ENCODE peak calls at places on chromosomes 12 and 14, in four cellular contexts. N is esophagus squamous epithelium, B is colonic mucosa, V is psoas muscle. S is an unnamed sample.

GRCh38 chr14:90642239-90642717 is 174.0 kb downstream of the TTC7B start:
- DNase-seq in V (no peak), N (no peak), B (no peak), S (no peak)

GRCh38 chr14:104864267-104865068 is 600 bp upstream of the CEP170B start:
- DNase-seq in N (no peak), V (peak), B (peak), S (no peak)

GRCh38 chr14:90301580-90302181 is 30.1 kb downstream of the NRDE2 start:
- DNase-seq in B (no peak), V (no peak), N (no peak), S (no peak)

GRCh38 chr12:122145505-122146330 is 28.3 kb downstream of the IL31 start:
- DNase-seq in B (no peak), V (no peak), N (no peak), S (no peak)

GRCh38 chr12:103924761-103925641 is 5.2 kb upstream of the HSP90B1 start:
- DNase-seq in N (no peak), V (no peak), B (no peak), S (no peak)

GRCh38 chr14:85315891-85316290 is 214.1 kb upstream of the FLRT2 start:
- DNase-seq in V (no peak), N (no peak), B (no peak), S (no peak)

GRCh38 chr12:15706010-15706676 is 83.0 kb downstream of the EPS8 start:
- DNase-seq in N (no peak), V (no peak), B (peak), S (no peak)

GRCh38 chr12:104137175-104137901 is 672 bp downstream of the NFYB start:
- DNase-seq in V (peak), N (no peak), B (peak), S (no peak)

GRCh38 chr14:91349481-91350074 is 68.0 kb downstream of the CCDC88C start:
- DNase-seq in V (no peak), N (no peak), B (no peak), S (no peak)

GRCh38 chr14:98984719-98985041 is 287.3 kb downstream of the BCL11B start:
- DNase-seq in V (no peak), B (peak), N (no peak), S (no peak)

GRCh38 chr12:132140918-132141841 is 2.9 kb downstream of the DDX51 start:
- DNase-seq in B (no peak), N (no peak), V (no peak), S (no peak)

GRCh38 chr14:76957224-76957881 is 71.2 kb downstream of the IRF2BPL start:
- DNase-seq in V (no peak), B (no peak), N (no peak), S (no peak)

GRCh38 chr14:64721391-64721791 is 17.2 kb downstream of the PLEKHG3 start:
- DNase-seq in V (peak), N (no peak), B (peak), S (peak)

GRCh38 chr14:95499354-95499750 is 17.1 kb downstream of the SYNE3 start:
- DNase-seq in N (no peak), V (no peak), B (no peak), S (no peak)

GRCh38 chr12:106723416-106723815 is 51.1 kb upstream of the RIC8B start:
- DNase-seq in N (no peak), B (no peak), V (no peak), S (no peak)

GRCh38 chr14:61116369-61116768 is 135.3 kb downstream of the SLC38A6 start:
- DNase-seq in B (no peak), N (no peak), V (peak), S (no peak)

GRCh38 chr14:61342486-61342885 is 21.1 kb downstream of the PRKCH start:
- DNase-seq in N (no peak), V (no peak), B (no peak), S (no peak)

GRCh38 chr12:68237523-68238070 is 12.0 kb upstream of the IL26 start:
- DNase-seq in N (no peak), V (no peak), B (no peak), S (no peak)

GRCh38 chr14:101480022-101480746 is 81.1 kb upstream of the DIO3 start:
- DNase-seq in V (no peak), N (no peak), B (peak), S (peak)

GRCh38 chr14:76876076-76876475 is 49.9 kb downstream of the LRRC74A start:
- DNase-seq in N (no peak), V (no peak), B (peak), S (no peak)

GRCh38 chr12:21566223-21566906 is 38.3 kb downstream of the GYS2 start:
- DNase-seq in V (no peak), B (no peak), N (no peak), S (no peak)

GRCh38 chr12:104790296-104791125 is 167.6 kb downstream of the SLC41A2 start:
- DNase-seq in N (no peak), V (peak), B (peak), S (peak)

GRCh38 chr14:92463141-92463540 is 50.4 kb upstream of the RIN3 start:
- DNase-seq in B (no peak), N (no peak), V (no peak), S (no peak)

GRCh38 chr14:56119221-56119967 is 1.2 kb downstream of the PELI2 start:
- DNase-seq in V (peak), B (peak), N (no peak), S (peak)

GRCh38 chr12:59085680-59086079 is 165.4 kb upstream of the LRIG3 start:
- DNase-seq in B (no peak), N (no peak), V (no peak), S (no peak)

GRCh38 chr12:20367731-20368652 is at the start of gene PDE3A:
- DNase-seq in V (peak), B (peak), N (no peak), S (peak)

GRCh38 chr14:102125546-102125945 is 14.2 kb upstream of the WDR20 start:
- DNase-seq in V (no peak), B (no peak), N (no peak), S (no peak)

GRCh38 chr12:113409462-113410124 is 5.9 kb upstream of the SDS start:
- DNase-seq in V (no peak), B (no peak), N (no peak), S (no peak)

GRCh38 chr12:27623645-27624044 is 72.6 kb upstream of the REP15 start:
- DNase-seq in N (no peak), V (no peak), B (no peak), S (no peak)

GRCh38 chr12:101792046-101792931 is 38.5 kb downstream of the GNPTAB start:
- DNase-seq in V (no peak), N (no peak), B (no peak), S (no peak)

GRCh38 chr12:132064641-132065040 is 79.5 kb downstream of the DDX51 start:
- DNase-seq in V (no peak), B (no peak), N (no peak), S (no peak)

GRCh38 chr12:278046-278445 is 15.4 kb upstream of the SLC6A13 start:
- DNase-seq in V (no peak), B (no peak), N (no peak), S (no peak)

GRCh38 chr12:24742378-24742777 is 206.5 kb downstream of the BCAT1 start:
- DNase-seq in N (no peak), V (peak), B (peak), S (no peak)

GRCh38 chr12:40989785-40990184 is 198.3 kb upstream of the PDZRN4 start:
- DNase-seq in B (no peak), N (no peak), V (no peak), S (no peak)

GRCh38 chr12:96094201-96094600 is 58.8 kb upstream of the LTA4H start:
- DNase-seq in N (no peak), V (no peak), B (no peak), S (no peak)

GRCh38 chr12:96368233-96368632 is 32.0 kb downstream of the CDK17 start:
- DNase-seq in B (no peak), V (no peak), N (no peak), S (no peak)

GRCh38 chr12:93441111-93441616 is 583 bp downstream of the UBE2N start:
- DNase-seq in V (peak), B (peak), N (no peak), S (no peak)

GRCh38 chr14:80933282-80933681 is 8.3 kb downstream of the CEP128 start:
- DNase-seq in B (no peak), N (no peak), V (no peak), S (no peak)

GRCh38 chr14:80231732-80232131 is 20.4 kb upstream of the DIO2 start:
- DNase-seq in N (no peak), B (no peak), V (no peak), S (no peak)

GRCh38 chr14:64671591-64671990 is 32.6 kb upstream of the PLEKHG3 start:
- DNase-seq in B (no peak), N (no peak), V (no peak), S (no peak)

DNA sequence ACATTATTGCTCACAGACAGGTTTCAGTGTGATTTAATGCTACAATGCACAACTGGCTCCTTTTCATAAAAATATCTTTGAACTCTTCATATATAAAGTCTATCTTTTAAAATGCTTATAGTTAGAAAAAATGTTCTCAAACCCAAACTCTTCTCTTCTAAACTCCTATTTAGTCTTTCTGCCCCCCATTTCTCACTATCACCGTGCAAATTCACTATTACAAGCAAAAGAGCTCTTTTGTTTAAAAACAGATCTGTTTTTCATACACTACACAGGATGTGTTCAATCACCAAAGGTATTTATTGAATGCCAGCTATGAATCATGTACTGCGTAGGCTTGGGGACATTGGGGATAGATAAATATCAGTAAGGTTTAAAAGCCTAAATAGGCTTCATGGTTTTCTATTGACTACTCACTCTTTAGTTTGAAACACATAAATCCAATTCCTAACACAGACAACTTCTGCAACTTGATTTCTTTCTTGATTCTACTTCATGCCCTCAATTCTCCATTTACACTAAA is 692.3 kb downstream of the C12orf50 start:
- DNase-seq in V (no peak), B (no peak), N (no peak), S (no peak)
- H3K27ac ChIP-seq in V (no peak), B (no peak), N (no peak), S (no peak)

GRCh38 chr14:50106178-50106577 is 10.2 kb downstream of the VCPKMT start:
- DNase-seq in B (no peak), N (no peak), V (no peak), S (no peak)

GRCh38 chr14:50107850-50108249 is 8.5 kb downstream of the VCPKMT start:
- DNase-seq in N (no peak), V (no peak), B (no peak), S (no peak)

GRCh38 chr14:50110323-50111037 is 5.9 kb downstream of the VCPKMT start:
- DNase-seq in V (no peak), N (no peak), B (no peak), S (no peak)

GRCh38 chr14:50113381-50113811 is 3.0 kb downstream of the VCPKMT start:
- DNase-seq in B (no peak), V (no peak), N (no peak), S (no peak)

DNA sequence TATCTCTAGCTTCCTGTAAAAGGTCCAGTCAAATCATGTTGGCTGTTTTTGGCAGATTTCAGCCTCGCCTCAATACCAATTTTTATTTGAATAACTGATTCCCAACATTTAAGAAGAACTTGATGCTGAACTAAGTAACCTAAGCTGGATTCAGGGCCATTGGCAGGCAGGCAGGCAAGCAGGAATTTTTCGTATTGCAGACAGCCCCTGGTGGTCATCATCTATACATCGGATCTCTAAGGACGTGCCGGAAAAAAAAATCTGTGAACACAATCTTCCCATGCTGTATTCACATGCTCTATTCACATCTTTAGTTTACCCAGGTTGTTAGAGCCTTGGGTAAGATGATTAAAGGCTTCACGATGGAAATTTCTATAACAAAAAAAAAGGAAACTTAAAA is 7.0 kb downstream of the VCPKMT start:
- DNase-seq in B (no peak), N (no peak), V (no peak), S (no peak)
- TF ChIP-seq CTCF in B (no peak), N (no peak), V (no peak), S (no peak)

GRCh38 chr14:23174266-23174665 is 9.2 kb downstream of the SLC7A8 start:
- DNase-seq in N (no peak), B (no peak), V (no peak), S (no peak)

GRCh38 chr14:23172572-23172971 is 10.9 kb downstream of the SLC7A8 start:
- DNase-seq in B (no peak), N (no peak), V (no peak), S (no peak)

GRCh38 chr14:23172096-23172495 is 11.4 kb downstream of the SLC7A8 start:
- DNase-seq in N (no peak), V (no peak), B (no peak), S (no peak)

GRCh38 chr14:23173796-23174195 is 9.7 kb downstream of the SLC7A8 start:
- DNase-seq in B (no peak), N (no peak), V (no peak), S (no peak)

GRCh38 chr14:23173039-23173438 is 10.4 kb downstream of the SLC7A8 start:
- DNase-seq in V (no peak), B (no peak), N (no peak), S (no peak)
- H3K27ac ChIP-seq in V (no peak), B (no peak), N (no peak), S (no peak)

DNA sequence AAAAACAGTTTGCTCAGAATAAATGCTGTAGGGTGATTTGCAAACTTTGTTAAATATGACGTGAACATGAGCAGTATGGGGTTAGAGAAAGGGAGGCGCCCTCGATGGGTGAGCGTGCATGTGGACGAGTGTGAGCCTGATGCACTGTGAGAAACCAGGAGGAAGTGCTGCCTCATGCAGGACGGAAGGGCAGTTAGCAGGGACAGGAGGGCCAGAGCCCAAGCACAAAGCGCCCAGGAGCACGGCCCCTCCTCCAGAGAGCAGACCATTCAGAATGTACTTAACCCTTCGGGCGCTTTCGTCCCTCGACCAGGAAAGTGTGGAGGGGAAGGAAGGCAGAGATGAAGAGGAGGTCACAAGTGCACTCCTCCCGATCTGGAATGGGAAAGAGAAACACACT is 44.9 kb downstream of the TCHP start:
- DNase-seq in N (no peak), B (no peak), V (no peak), S (no peak)
- TF ChIP-seq CTCF in N (no peak), B (no peak), V (no peak), S (no peak)

GRCh38 chr14:66360526-66360925 is 125.6 kb upstream of the CCDC196 start:
- DNase-seq in V (no peak), B (no peak), N (no peak), S (no peak)

GRCh38 chr14:66361013-66361412 is 125.2 kb upstream of the CCDC196 start:
- DNase-seq in B (no peak), V (no peak), N (no peak), S (no peak)

GRCh38 chr14:66359500-66359899 is 126.7 kb upstream of the CCDC196 start:
- DNase-seq in V (no peak), B (no peak), N (no peak), S (no peak)

GRCh38 chr14:66369157-66369706 is 116.9 kb upstream of the CCDC196 start:
- DNase-seq in V (no peak), N (no peak), B (peak), S (no peak)

GRCh38 chr14:66365388-66365787 is 120.8 kb upstream of the CCDC196 start:
- DNase-seq in N (no peak), V (no peak), B (no peak), S (no peak)
- H3K27ac ChIP-seq in N (no peak), V (no peak), B (no peak), S (no peak)

GRCh38 chr12:47835831-47836155 is 16.1 kb upstream of the HDAC7 start:
- DNase-seq in N (no peak), V (no peak), B (no peak), S (no peak)
- TF ChIP-seq CTCF in N (no peak), V (no peak), B (no peak), S (no peak)

GRCh38 chr12:10614056-10614370 is 604 bp upstream of the MAGOHB start:
- DNase-seq in N (no peak), V (no peak), B (no peak), S (no peak)
- H3K27ac ChIP-seq in N (peak), V (peak), B (peak), S (peak)

GRCh38 chr12:10610188-10610587 is 3.2 kb downstream of the MAGOHB start:
- DNase-seq in V (no peak), B (no peak), N (no peak), S (no peak)

GRCh38 chr12:10612954-10613333 is 465 bp downstream of the MAGOHB start:
- DNase-seq in N (no peak), V (no peak), B (no peak), S (no peak)

GRCh38 chr12:10613334-10614055 is at the start of gene MAGOHB:
- DNase-seq in V (peak), B (peak), N (peak), S (peak)

GRCh38 chr12:10612110-10612509 is 1.3 kb downstream of the MAGOHB start:
- DNase-seq in B (no peak), V (no peak), N (no peak), S (no peak)

GRCh38 chr12:10607885-10608458 is 5.4 kb downstream of the MAGOHB start:
- DNase-seq in B (no peak), N (no peak), V (no peak), S (no peak)
- TF ChIP-seq CTCF in B (peak), N (no peak), V (peak), S (peak)

GRCh38 chr12:2876431-2877046 is 435 bp downstream of the FOXM1 start:
- DNase-seq in V (no peak), N (no peak), B (no peak), S (no peak)
- H3K27ac ChIP-seq in V (no peak), N (peak), B (peak), S (peak)

S was measured in ascending aorta.